ENCODE peak calls at places on chromosomes 11 and 22, in six cellular contexts. One of them, this sample, is unnamed.

GRCh38 chr11:110219011-110219785 is 77.2 kb downstream of the RDX start:
- DNase-seq in CD4-positive, alpha-beta memory T cell: no peak
- DNase-seq in IMR-90: peak; percentile 53
- DNase-seq in spleen: no peak
- DNase-seq in GM23248: peak; percentile 65
- DNase-seq in CD8-positive, alpha-beta T cell: no peak
- DNase-seq in this sample: no peak

GRCh38 chr11:45391168-45391850 is 105.2 kb upstream of the SYT13 start:
- DNase-seq in CD4-positive, alpha-beta memory T cell: no peak
- DNase-seq in IMR-90: no peak
- DNase-seq in spleen: no peak
- DNase-seq in GM23248: no peak
- DNase-seq in CD8-positive, alpha-beta T cell: no peak
- DNase-seq in this sample: no peak

GRCh38 chr11:125167954-125168821 is 3.6 kb downstream of the PKNOX2 start:
- DNase-seq in CD4-positive, alpha-beta memory T cell: no peak
- DNase-seq in IMR-90: peak; percentile 88
- DNase-seq in spleen: no peak
- DNase-seq in GM23248: peak; percentile 41
- DNase-seq in CD8-positive, alpha-beta T cell: no peak
- DNase-seq in this sample: peak; percentile 6

GRCh38 chr11:27864046-27865025 is 164.1 kb upstream of the BDNF start:
- DNase-seq in CD4-positive, alpha-beta memory T cell: no peak
- DNase-seq in IMR-90: no peak
- DNase-seq in spleen: no peak
- DNase-seq in GM23248: no peak
- DNase-seq in CD8-positive, alpha-beta T cell: no peak
- DNase-seq in this sample: no peak

GRCh38 chr11:15590131-15590530 is 475.4 kb downstream of the INSC start:
- DNase-seq in CD4-positive, alpha-beta memory T cell: no peak
- DNase-seq in IMR-90: peak; percentile 2
- DNase-seq in spleen: no peak
- DNase-seq in GM23248: peak; percentile 1
- DNase-seq in CD8-positive, alpha-beta T cell: no peak
- DNase-seq in this sample: no peak

GRCh38 chr11:83364500-83365059 is 78.4 kb upstream of the CCDC90B start:
- DNase-seq in CD4-positive, alpha-beta memory T cell: no peak
- DNase-seq in IMR-90: no peak
- DNase-seq in spleen: no peak
- DNase-seq in GM23248: peak; percentile 2
- DNase-seq in CD8-positive, alpha-beta T cell: no peak
- DNase-seq in this sample: no peak

GRCh38 chr11:23755076-23755475 is 741.8 kb upstream of the LUZP2 start:
- DNase-seq in CD4-positive, alpha-beta memory T cell: no peak
- DNase-seq in IMR-90: no peak
- DNase-seq in spleen: no peak
- DNase-seq in GM23248: peak; percentile 54
- DNase-seq in CD8-positive, alpha-beta T cell: no peak
- DNase-seq in this sample: no peak

GRCh38 chr11:128297805-128298204 is 289.6 kb downstream of the ETS1 start:
- DNase-seq in CD4-positive, alpha-beta memory T cell: no peak
- DNase-seq in IMR-90: no peak
- DNase-seq in spleen: no peak
- DNase-seq in GM23248: no peak
- DNase-seq in CD8-positive, alpha-beta T cell: no peak
- DNase-seq in this sample: no peak

GRCh38 chr11:72113170-72113808 is 794 bp upstream of the ANAPC15 start:
- DNase-seq in CD4-positive, alpha-beta memory T cell: no peak
- DNase-seq in IMR-90: peak; percentile 52
- DNase-seq in spleen: no peak
- DNase-seq in GM23248: peak; percentile 97
- DNase-seq in CD8-positive, alpha-beta T cell: no peak
- DNase-seq in this sample: no peak

GRCh38 chr22:29343313-29343805 is 27.9 kb upstream of the RASL10A start:
- DNase-seq in CD4-positive, alpha-beta memory T cell: no peak
- DNase-seq in IMR-90: peak; percentile 40
- DNase-seq in spleen: no peak
- DNase-seq in GM23248: peak; percentile 29
- DNase-seq in CD8-positive, alpha-beta T cell: no peak
- DNase-seq in this sample: no peak

GRCh38 chr11:118088531-118088930 is 1.8 kb upstream of the SMIM35 start:
- DNase-seq in CD4-positive, alpha-beta memory T cell: no peak
- DNase-seq in IMR-90: no peak
- DNase-seq in spleen: peak; percentile 80
- DNase-seq in GM23248: no peak
- DNase-seq in CD8-positive, alpha-beta T cell: no peak
- DNase-seq in this sample: no peak
- H3K27ac ChIP-seq in CD4-positive, alpha-beta memory T cell: no peak overlapping the region
- H3K27ac ChIP-seq in IMR-90: no peak overlapping the region
- H3K27ac ChIP-seq in spleen: peak overlapping the region; percentile 3
- H3K27ac ChIP-seq in GM23248: no peak overlapping the region
- H3K27ac ChIP-seq in CD8-positive, alpha-beta T cell: no peak overlapping the region
- H3K27ac ChIP-seq in this sample: no peak overlapping the region

GRCh38 chr22:36285545-36285944 is 32.6 kb downstream of the APOL1 start:
- DNase-seq in CD4-positive, alpha-beta memory T cell: no peak
- DNase-seq in IMR-90: no peak
- DNase-seq in spleen: peak; percentile 61
- DNase-seq in GM23248: no peak
- DNase-seq in CD8-positive, alpha-beta T cell: no peak
- DNase-seq in this sample: no peak
- H3K36me3 ChIP-seq in CD4-positive, alpha-beta memory T cell: peaks cover 87% of the 10 kb centered on the region
- H3K36me3 ChIP-seq in IMR-90: peaks cover 88% of the 10 kb centered on the region
- H3K36me3 ChIP-seq in spleen: peaks cover 32% of the 10 kb centered on the region
- H3K36me3 ChIP-seq in GM23248: peaks cover 79% of the 10 kb centered on the region
- H3K36me3 ChIP-seq in CD8-positive, alpha-beta T cell: peaks cover 71% of the 10 kb centered on the region
- H3K36me3 ChIP-seq in this sample: peaks cover 96% of the 10 kb centered on the region

GRCh38 chr11:70278994-70279393 is 8.5 kb downstream of the PPFIA1 start:
- DNase-seq in CD4-positive, alpha-beta memory T cell: no peak
- DNase-seq in IMR-90: no peak
- DNase-seq in spleen: no peak
- DNase-seq in GM23248: no peak
- DNase-seq in CD8-positive, alpha-beta T cell: no peak
- DNase-seq in this sample: no peak

GRCh38 chr11:70282012-70282411 is 11.5 kb downstream of the PPFIA1 start:
- DNase-seq in CD4-positive, alpha-beta memory T cell: no peak
- DNase-seq in IMR-90: no peak
- DNase-seq in spleen: no peak
- DNase-seq in GM23248: peak; percentile 6
- DNase-seq in CD8-positive, alpha-beta T cell: no peak
- DNase-seq in this sample: no peak

DNA sequence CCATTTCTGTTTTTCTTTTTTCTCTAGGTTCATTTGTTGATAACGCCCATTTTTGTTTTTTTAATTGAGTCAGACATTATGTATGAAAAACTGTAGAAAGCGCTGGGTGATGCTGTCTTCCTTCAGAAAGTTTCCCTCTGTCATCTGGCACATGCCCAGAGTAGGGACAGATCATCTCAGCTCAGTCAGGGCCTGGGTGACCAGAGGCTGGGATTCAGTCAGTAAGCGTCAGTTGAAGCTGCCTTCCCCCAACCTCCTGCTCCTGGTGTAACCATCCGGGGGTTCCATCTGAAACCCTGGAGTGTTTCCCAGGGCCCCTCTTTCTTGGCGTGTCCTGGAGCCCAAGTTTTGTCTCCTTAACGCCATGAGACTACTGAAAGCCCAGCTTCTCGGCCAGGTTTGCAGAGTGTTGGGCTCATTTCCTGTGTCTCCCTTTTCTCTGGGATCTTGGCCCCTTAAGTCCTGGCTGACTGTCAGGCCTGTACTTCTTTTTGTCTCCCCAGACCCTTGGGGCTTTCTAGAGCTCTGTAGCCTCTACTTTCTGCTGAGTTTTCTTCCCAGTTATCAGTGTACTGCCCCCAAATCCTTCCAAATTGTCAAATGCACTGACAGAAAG is 10.7 kb downstream of the PPFIA1 start:
- DNase-seq in CD4-positive, alpha-beta memory T cell: no peak
- DNase-seq in IMR-90: peak; percentile 83
- DNase-seq in spleen: no peak
- DNase-seq in GM23248: peak; percentile 85
- DNase-seq in CD8-positive, alpha-beta T cell: no peak
- DNase-seq in this sample: no peak
- H3K27ac ChIP-seq in CD4-positive, alpha-beta memory T cell: no peak overlapping the region
- H3K27ac ChIP-seq in IMR-90: peak overlapping the region; percentile 33
- H3K27ac ChIP-seq in spleen: no peak overlapping the region
- H3K27ac ChIP-seq in GM23248: peak overlapping the region; percentile 70
- H3K27ac ChIP-seq in CD8-positive, alpha-beta T cell: no peak overlapping the region
- H3K27ac ChIP-seq in this sample: no peak overlapping the region

GRCh38 chr11:76765863-76766350 is 17.2 kb upstream of the TSKU start:
- DNase-seq in CD4-positive, alpha-beta memory T cell: no peak
- DNase-seq in IMR-90: peak; percentile 35
- DNase-seq in spleen: peak; percentile 53
- DNase-seq in GM23248: peak; percentile 54
- DNase-seq in CD8-positive, alpha-beta T cell: no peak
- DNase-seq in this sample: no peak
- H3K36me3 ChIP-seq in CD4-positive, alpha-beta memory T cell: no peaks in the 10 kb centered on the region
- H3K36me3 ChIP-seq in IMR-90: no peaks in the 10 kb centered on the region
- H3K36me3 ChIP-seq in spleen: no peaks in the 10 kb centered on the region
- H3K36me3 ChIP-seq in GM23248: no peaks in the 10 kb centered on the region
- H3K36me3 ChIP-seq in CD8-positive, alpha-beta T cell: no peaks in the 10 kb centered on the region
- H3K36me3 ChIP-seq in this sample: no peaks in the 10 kb centered on the region

This sample was measured in RWPE2.